ENCODE peak calls at places on chromosome 11, in six cellular contexts. N is choroid plexus epithelial cell, H is AG10803, X is Peyer's patch, I is GM12865, Z is GM20000. B is an unnamed sample.

GRCh38 chr11:63866211-63866610 is 27.3 kb downstream of the MARK2 start:
- DNase-seq in N (peak; percentile 87), H (peak; percentile 66), X (peak; percentile 88), I (peak; percentile 95), Z (peak; percentile 80), B (peak; percentile 66)

GRCh38 chr11:80720295-80720694 is 1279.5 kb upstream of the TENM4 start:
- DNase-seq in N (no peak), H (no peak), X (no peak), I (no peak), Z (no peak), B (no peak)

GRCh38 chr11:114163231-114163631 is 103.7 kb downstream of the ZBTB16 start:
- DNase-seq in N (no peak), H (peak; percentile 68), X (no peak), I (no peak), Z (no peak), B (no peak)

GRCh38 chr11:75931124-75931523 is 116.1 kb downstream of the UVRAG start:
- DNase-seq in N (peak; percentile 50), H (peak; percentile 18), X (no peak), I (no peak), Z (no peak), B (no peak)

GRCh38 chr11:8863838-8864237 is 47.2 kb upstream of the AKIP1 start:
- DNase-seq in N (peak; percentile 68), H (peak; percentile 57), X (no peak), I (no peak), Z (no peak), B (no peak)

GRCh38 chr11:123630126-123630531 is 24.3 kb downstream of the SCN3B start:
- DNase-seq in N (no peak), H (no peak), X (no peak), I (no peak), Z (no peak), B (no peak)

GRCh38 chr11:31582697-31583096 is 73.1 kb downstream of the ELP4 start:
- DNase-seq in N (peak; percentile 1), H (no peak), X (no peak), I (no peak), Z (no peak), B (no peak)

GRCh38 chr11:119376197-119376847 is 5.2 kb downstream of the USP2 start:
- DNase-seq in N (no peak), H (no peak), X (no peak), I (no peak), Z (no peak), B (no peak)

GRCh38 chr11:36432747-36433146 is 77.3 kb downstream of the TRAF6 start:
- DNase-seq in N (no peak), H (no peak), X (no peak), I (no peak), Z (no peak), B (no peak)

GRCh38 chr11:40183073-40184064 is 1276.1 kb downstream of the LRRC4C start:
- DNase-seq in N (no peak), H (no peak), X (no peak), I (peak; percentile 77), Z (peak; percentile 13), B (no peak)

GRCh38 chr11:112590778-112591177 is 330.1 kb upstream of the PLET1 start:
- DNase-seq in N (no peak), H (peak; percentile 38), X (no peak), I (no peak), Z (no peak), B (no peak)

GRCh38 chr11:113022267-113022666 is 61.0 kb downstream of the NCAM1 start:
- DNase-seq in N (no peak), H (peak; percentile 67), X (no peak), I (no peak), Z (no peak), B (no peak)

GRCh38 chr11:61650781-61651571 is 29.2 kb upstream of the DAGLA start:
- DNase-seq in N (no peak), H (no peak), X (no peak), I (no peak), Z (no peak), B (no peak)

GRCh38 chr11:30282289-30282631 is 40.6 kb upstream of the ARL14EP start:
- DNase-seq in N (no peak), H (no peak), X (peak; percentile 78), I (peak; percentile 79), Z (no peak), B (peak; percentile 25)

GRCh38 chr11:57974830-57975229 is 48.9 kb upstream of the OR9Q1 start:
- DNase-seq in N (no peak), H (peak; percentile 2), X (no peak), I (no peak), Z (no peak), B (no peak)

GRCh38 chr11:59668188-59668949 is 468 bp downstream of the PATL1 start:
- DNase-seq in N (peak; percentile 55), H (peak; percentile 46), X (peak; percentile 73), I (peak; percentile 77), Z (peak; percentile 70), B (peak; percentile 74)

GRCh38 chr11:107563702-107564101 is 1.8 kb downstream of the ALKBH8 start:
- DNase-seq in N (peak; percentile 75), H (peak; percentile 74), X (peak; percentile 62), I (peak; percentile 64), Z (peak; percentile 29), B (peak; percentile 17)

GRCh38 chr11:102007567-102008437 is 39.4 kb upstream of the CFAP300 start:
- DNase-seq in N (peak; percentile 72), H (peak; percentile 57), X (peak; percentile 55), I (peak; percentile 23), Z (peak; percentile 44), B (peak; percentile 15)

GRCh38 chr11:47208628-47209027 is 6.1 kb upstream of the DDB2 start:
- DNase-seq in N (no peak), H (no peak), X (no peak), I (no peak), Z (no peak), B (no peak)
- TF ChIP-seq CTCF in N (no peak), H (no peak), X (no peak), I (no peak), Z (no peak), B (no peak)

DNA sequence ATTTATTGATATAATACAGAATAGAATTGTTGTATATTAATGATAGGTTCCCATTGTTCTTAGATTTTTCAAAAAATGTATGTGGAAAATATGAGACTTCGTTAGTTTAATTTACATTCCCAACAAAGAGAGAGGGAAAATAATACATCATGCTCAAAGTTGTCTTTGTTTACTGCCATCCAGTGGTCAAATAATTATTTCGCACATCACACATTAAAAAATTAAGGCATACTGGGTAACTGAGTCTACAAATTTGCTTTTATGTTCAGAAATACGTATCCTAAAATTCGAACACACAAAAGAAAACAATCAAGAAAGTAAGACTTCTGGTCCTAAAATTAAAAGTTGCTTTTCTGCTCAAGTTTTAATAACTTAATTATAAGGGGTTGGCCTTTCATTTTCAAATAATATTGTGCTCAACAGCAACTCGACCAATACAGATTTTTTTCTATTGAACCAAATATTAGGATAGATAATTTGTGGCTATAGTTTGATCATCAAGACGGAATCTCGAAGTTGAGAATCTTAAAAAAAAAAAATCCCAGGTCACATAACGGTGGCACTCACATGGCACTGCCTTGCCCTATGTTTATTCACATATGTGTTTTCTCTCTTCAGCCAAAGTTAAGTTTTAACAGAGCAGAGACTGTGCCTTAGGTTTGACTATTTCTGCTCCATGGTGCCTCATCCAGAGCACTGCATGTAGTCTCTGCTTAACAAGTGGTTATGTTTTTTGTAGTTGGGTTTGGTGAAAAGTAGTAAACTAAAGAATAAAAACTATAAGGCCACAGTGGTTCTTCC is 12.3 kb downstream of the PDGFD start:
- DNase-seq in N (peak; percentile 56), H (peak; percentile 15), X (no peak), I (peak; percentile 9), Z (no peak), B (no peak)
- TF ChIP-seq CTCF in N (peak; percentile 47), H (peak; percentile 53), X (no peak), I (peak; percentile 21), Z (no peak), B (peak; percentile 33)

DNA sequence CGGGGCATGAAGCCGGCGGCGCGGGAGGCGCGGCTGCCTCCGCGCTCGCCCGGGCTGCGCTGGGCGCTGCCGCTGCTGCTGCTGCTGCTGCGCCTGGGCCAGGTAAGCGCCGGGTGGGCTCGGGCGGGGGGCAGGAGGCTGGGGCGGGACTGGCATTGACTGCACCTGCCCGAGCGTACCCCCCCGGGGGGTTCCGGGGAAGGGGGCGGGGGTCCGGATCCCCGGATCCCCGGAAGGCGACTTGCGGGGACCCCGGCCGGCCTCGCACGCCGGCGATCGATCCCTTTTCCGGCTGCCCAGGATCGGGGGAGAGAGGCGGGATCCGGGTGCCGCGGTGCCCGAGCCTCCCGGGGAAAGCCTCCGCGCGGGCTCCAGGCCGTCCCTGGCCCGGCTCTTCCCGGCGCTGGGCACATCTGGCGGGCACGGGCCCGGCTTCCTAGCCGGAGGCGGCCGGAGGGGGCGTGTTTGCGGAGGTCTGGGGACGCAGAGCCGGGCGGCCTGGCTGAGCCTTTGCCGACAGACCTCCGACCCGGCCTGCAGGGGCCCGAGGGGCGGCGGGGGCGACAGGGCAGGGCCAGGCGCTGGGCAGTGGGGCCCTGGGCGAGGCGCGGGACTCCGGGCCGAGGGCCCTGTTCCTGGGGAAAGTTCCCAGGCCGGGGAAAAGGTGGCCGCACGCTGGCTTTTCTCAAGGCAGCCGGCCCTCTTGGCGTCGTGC is 705 bp downstream of the PTPRJ start:
- DNase-seq in N (peak; percentile 44), H (peak; percentile 53), X (peak; percentile 72), I (peak; percentile 41), Z (peak; percentile 76), B (peak; percentile 56)
- TF ChIP-seq CTCF in N (peak; percentile 19), H (peak; percentile 24), X (peak; percentile 14), I (no peak), Z (peak; percentile 11), B (no peak)

GRCh38 chr11:2889399-2890273 is 4.1 kb upstream of the CDKN1C start:
- DNase-seq in N (no peak), H (no peak), X (no peak), I (no peak), Z (no peak), B (no peak)

GRCh38 chr11:2892215-2893020 is 6.8 kb upstream of the CDKN1C start:
- DNase-seq in N (peak; percentile 53), H (peak; percentile 40), X (peak; percentile 76), I (peak; percentile 45), Z (peak; percentile 83), B (peak; percentile 56)

GRCh38 chr11:2890466-2891241 is 5.1 kb upstream of the CDKN1C start:
- DNase-seq in N (peak; percentile 67), H (no peak), X (peak; percentile 75), I (no peak), Z (no peak), B (no peak)

GRCh38 chr11:2891901-2892214 is 6.3 kb upstream of the CDKN1C start:
- DNase-seq in N (no peak), H (no peak), X (no peak), I (no peak), Z (no peak), B (no peak)

DNA sequence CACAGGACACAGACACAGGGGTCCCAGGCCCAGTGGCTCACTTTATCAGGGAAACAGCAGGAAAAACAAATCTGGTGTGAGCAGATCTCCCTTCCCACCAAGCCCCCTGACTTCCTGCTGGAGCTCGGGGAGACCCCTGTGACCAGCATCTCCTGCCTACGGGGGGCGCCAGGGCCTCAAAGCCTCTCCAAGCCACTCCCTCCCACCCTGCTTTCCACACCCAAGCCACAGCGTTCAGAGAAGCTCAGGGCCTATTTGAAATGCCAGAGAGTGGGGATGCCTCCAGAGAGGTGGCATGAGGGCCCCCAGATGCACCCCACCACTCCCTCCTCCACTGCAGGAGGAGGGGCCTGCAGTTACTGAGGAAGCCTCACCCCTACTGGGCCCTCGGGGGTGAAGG is 5.7 kb upstream of the CDKN1C start:
- DNase-seq in N (peak; percentile 28), H (no peak), X (no peak), I (no peak), Z (no peak), B (no peak)
- TF ChIP-seq CTCF in N (peak; percentile 11), H (no peak), X (no peak), I (no peak), Z (no peak), B (peak; percentile 7)